ENCODE peak calls at places on chromosomes 2 and 18, in five cellular contexts. One of them, this sample, is unnamed.

GRCh38 chr2:83901322-83901721 is 557.8 kb downstream of the SUCLG1 start:
- DNase-seq in A549: no peak
- DNase-seq in mammary epithelial cell: no peak
- DNase-seq in choroid plexus epithelial cell: no peak
- DNase-seq in AG04450: no peak
- DNase-seq in this sample: no peak

GRCh38 chr2:10514743-10515142 is 66.6 kb upstream of the ODC1 start:
- DNase-seq in A549: peak
- DNase-seq in mammary epithelial cell: peak
- DNase-seq in choroid plexus epithelial cell: peak
- DNase-seq in AG04450: peak
- DNase-seq in this sample: peak

GRCh38 chr2:204110250-204111183 is 174.0 kb downstream of the ICOS start:
- DNase-seq in A549: no peak
- DNase-seq in mammary epithelial cell: no peak
- DNase-seq in choroid plexus epithelial cell: peak
- DNase-seq in AG04450: no peak
- DNase-seq in this sample: peak

GRCh38 chr2:172953970-172954852 is 121.4 kb upstream of the MAP3K20 start:
- DNase-seq in A549: no peak
- DNase-seq in mammary epithelial cell: peak
- DNase-seq in choroid plexus epithelial cell: no peak
- DNase-seq in AG04450: no peak
- DNase-seq in this sample: no peak

GRCh38 chr2:233866479-233866878 is 1.7 kb downstream of the MSL3B start:
- DNase-seq in A549: no peak
- DNase-seq in mammary epithelial cell: no peak
- DNase-seq in choroid plexus epithelial cell: no peak
- DNase-seq in AG04450: no peak
- DNase-seq in this sample: no peak

GRCh38 chr18:49070552-49070951 is 119.8 kb upstream of the SMAD7 start:
- DNase-seq in A549: no peak
- DNase-seq in mammary epithelial cell: no peak
- DNase-seq in choroid plexus epithelial cell: peak
- DNase-seq in AG04450: no peak
- DNase-seq in this sample: no peak

GRCh38 chr2:99827296-99827999 is 314.9 kb downstream of the AFF3 start:
- DNase-seq in A549: no peak
- DNase-seq in mammary epithelial cell: no peak
- DNase-seq in choroid plexus epithelial cell: no peak
- DNase-seq in AG04450: no peak
- DNase-seq in this sample: no peak

GRCh38 chr2:65404988-65405697 is 27.3 kb downstream of the SPRED2 start:
- DNase-seq in A549: no peak
- DNase-seq in mammary epithelial cell: no peak
- DNase-seq in choroid plexus epithelial cell: no peak
- DNase-seq in AG04450: no peak
- DNase-seq in this sample: no peak

GRCh38 chr2:57497489-57498096 is 549.0 kb upstream of the VRK2 start:
- DNase-seq in A549: peak
- DNase-seq in mammary epithelial cell: peak
- DNase-seq in choroid plexus epithelial cell: peak
- DNase-seq in AG04450: no peak
- DNase-seq in this sample: peak

GRCh38 chr2:161237397-161238263 is 70.6 kb upstream of the PSMD14 start:
- DNase-seq in A549: no peak
- DNase-seq in mammary epithelial cell: peak
- DNase-seq in choroid plexus epithelial cell: peak
- DNase-seq in AG04450: no peak
- DNase-seq in this sample: peak

GRCh38 chr2:235614900-235615712 is 121.3 kb downstream of the AGAP1 start:
- DNase-seq in A549: no peak
- DNase-seq in mammary epithelial cell: no peak
- DNase-seq in choroid plexus epithelial cell: peak
- DNase-seq in AG04450: peak
- DNase-seq in this sample: peak

GRCh38 chr18:46751882-46752281 is 5.0 kb downstream of the ST8SIA5 start:
- DNase-seq in A549: no peak
- DNase-seq in mammary epithelial cell: peak
- DNase-seq in choroid plexus epithelial cell: no peak
- DNase-seq in AG04450: no peak
- DNase-seq in this sample: no peak

GRCh38 chr18:6055711-6056110 is 160.4 kb upstream of the TMEM200C start:
- DNase-seq in A549: no peak
- DNase-seq in mammary epithelial cell: no peak
- DNase-seq in choroid plexus epithelial cell: peak
- DNase-seq in AG04450: peak
- DNase-seq in this sample: peak

DNA sequence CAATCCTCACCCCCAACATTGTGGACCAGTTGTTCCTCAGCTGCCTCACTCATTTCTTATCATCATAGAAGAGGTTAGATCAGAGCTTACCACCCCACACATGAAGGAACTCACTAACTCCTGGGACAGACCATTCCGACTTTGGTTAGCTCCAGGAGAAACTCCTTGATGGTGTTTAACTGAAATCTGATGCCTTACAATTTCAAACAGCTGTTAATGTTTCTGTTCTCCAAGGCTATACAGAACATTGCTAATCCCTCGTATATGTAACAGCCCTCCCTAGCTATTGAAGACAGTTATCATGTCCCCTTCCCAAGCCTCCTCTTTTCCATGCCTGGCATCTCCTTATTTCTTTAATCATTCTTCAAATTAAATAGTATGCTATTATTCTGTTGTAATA is 14.8 kb downstream of the ERBB4 start:
- DNase-seq in A549: no peak
- DNase-seq in mammary epithelial cell: no peak
- DNase-seq in choroid plexus epithelial cell: no peak
- DNase-seq in AG04450: no peak
- DNase-seq in this sample: no peak
- H3K4me3 ChIP-seq in A549: no peak
- H3K4me3 ChIP-seq in mammary epithelial cell: no peak
- H3K4me3 ChIP-seq in choroid plexus epithelial cell: no peak
- H3K4me3 ChIP-seq in AG04450: no peak
- H3K4me3 ChIP-seq in this sample: no peak

GRCh38 chr2:70958759-70959158 is 19.7 kb upstream of the ANKRD53 start:
- DNase-seq in A549: no peak
- DNase-seq in mammary epithelial cell: no peak
- DNase-seq in choroid plexus epithelial cell: no peak
- DNase-seq in AG04450: no peak
- DNase-seq in this sample: no peak

GRCh38 chr2:70959271-70959761 is 19.1 kb upstream of the ANKRD53 start:
- DNase-seq in A549: no peak
- DNase-seq in mammary epithelial cell: no peak
- DNase-seq in choroid plexus epithelial cell: no peak
- DNase-seq in AG04450: no peak
- DNase-seq in this sample: no peak

GRCh38 chr2:70961648-70961994 is 16.8 kb upstream of the ANKRD53 start:
- DNase-seq in A549: no peak
- DNase-seq in mammary epithelial cell: no peak
- DNase-seq in choroid plexus epithelial cell: no peak
- DNase-seq in AG04450: no peak
- DNase-seq in this sample: no peak

GRCh38 chr2:70960833-70961647 is 17.4 kb upstream of the ANKRD53 start:
- DNase-seq in A549: no peak
- DNase-seq in mammary epithelial cell: no peak
- DNase-seq in choroid plexus epithelial cell: no peak
- DNase-seq in AG04450: no peak
- DNase-seq in this sample: no peak

DNA sequence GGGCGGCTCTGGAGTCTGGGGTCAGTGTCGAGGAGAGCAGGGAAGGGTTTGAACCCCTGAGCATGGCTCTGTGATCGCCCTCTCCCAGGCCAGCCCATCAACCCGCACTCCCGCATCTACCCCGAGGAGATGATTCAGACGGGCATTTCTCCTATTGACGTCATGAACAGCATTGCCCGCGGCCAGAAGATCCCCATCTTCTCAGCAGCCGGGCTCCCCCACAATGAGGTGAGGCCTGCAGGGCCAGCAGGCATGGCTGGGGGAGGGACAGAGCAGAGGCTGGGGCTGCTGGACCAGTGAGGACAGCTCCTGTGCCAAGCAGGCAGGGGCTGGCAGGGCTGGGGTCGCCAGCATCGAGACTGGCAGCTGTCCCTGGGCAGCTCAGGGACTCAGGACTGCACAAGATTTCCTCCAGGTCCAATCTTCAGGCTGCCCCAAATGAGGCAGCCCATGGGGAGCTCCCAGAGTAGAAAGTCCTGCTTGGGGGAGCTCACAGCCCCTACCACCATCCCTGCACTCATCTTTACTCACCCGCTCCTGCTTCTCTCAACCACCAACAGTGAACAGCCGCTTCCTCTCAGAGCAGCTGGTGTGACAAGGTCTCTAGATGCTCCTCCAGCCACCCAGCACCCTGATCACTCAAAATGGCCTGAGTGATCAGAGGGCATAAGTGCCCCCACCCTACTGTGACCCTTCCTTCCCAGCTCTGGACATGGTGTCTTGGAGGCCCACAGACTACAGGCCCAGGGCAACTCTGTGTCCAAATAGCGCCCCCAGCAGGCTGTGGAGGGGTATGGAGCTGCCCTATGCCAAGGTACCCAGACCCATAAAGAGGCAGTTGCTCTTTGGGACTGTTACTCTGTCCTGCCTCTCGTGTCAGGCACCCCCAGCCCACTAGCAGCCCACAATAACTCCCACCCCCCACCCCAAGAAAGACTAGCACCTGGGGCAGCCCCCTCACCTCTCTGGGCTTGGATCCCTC is 18.3 kb upstream of the ANKRD53 start:
- DNase-seq in A549: no peak
- DNase-seq in mammary epithelial cell: no peak
- DNase-seq in choroid plexus epithelial cell: no peak
- DNase-seq in AG04450: no peak
- DNase-seq in this sample: no peak
- TF ChIP-seq CTCF in A549: no peak
- TF ChIP-seq CTCF in mammary epithelial cell: no peak
- TF ChIP-seq CTCF in choroid plexus epithelial cell: no peak
- TF ChIP-seq CTCF in AG04450: no peak
- TF ChIP-seq CTCF in this sample: peak

GRCh38 chr18:10131036-10131774 is 217.4 kb downstream of the VAPA start:
- DNase-seq in A549: no peak
- DNase-seq in mammary epithelial cell: no peak
- DNase-seq in choroid plexus epithelial cell: no peak
- DNase-seq in AG04450: no peak
- DNase-seq in this sample: no peak
- H3K4me3 ChIP-seq in A549: no peak
- H3K4me3 ChIP-seq in mammary epithelial cell: no peak
- H3K4me3 ChIP-seq in choroid plexus epithelial cell: no peak
- H3K4me3 ChIP-seq in AG04450: no peak
- H3K4me3 ChIP-seq in this sample: no peak

DNA sequence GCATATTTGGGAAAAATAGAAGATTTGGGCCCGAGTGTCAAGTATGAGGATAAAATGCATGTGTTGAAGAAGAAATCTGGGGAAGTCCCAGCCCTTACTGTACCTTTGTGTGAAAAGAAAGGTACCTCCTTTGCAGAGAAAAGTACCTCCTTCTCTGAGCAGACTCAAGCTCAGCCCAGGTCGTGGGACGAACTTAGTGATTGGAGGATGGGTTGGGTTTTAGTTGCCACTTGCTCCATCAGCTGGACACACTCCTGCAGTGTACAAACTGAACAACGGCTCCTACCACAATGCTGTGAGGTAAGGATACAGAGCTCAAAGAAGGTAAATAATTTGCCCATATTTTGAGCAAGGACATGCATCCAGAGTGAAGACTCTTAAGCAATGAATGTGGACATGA is 49.9 kb upstream of the IL1RL1 start:
- DNase-seq in A549: no peak
- DNase-seq in mammary epithelial cell: no peak
- DNase-seq in choroid plexus epithelial cell: no peak
- DNase-seq in AG04450: no peak
- DNase-seq in this sample: no peak
- TF ChIP-seq CTCF in A549: no peak
- TF ChIP-seq CTCF in mammary epithelial cell: no peak
- TF ChIP-seq CTCF in choroid plexus epithelial cell: no peak
- TF ChIP-seq CTCF in AG04450: no peak
- TF ChIP-seq CTCF in this sample: no peak

This sample was measured in fibroblast of villous mesenchyme.